ENCODE peak calls at places on chromosomes 2 and 18, in five cellular contexts. M is spleen, Y is HL-60, I is RWPE1, O is heart right ventricle. Q is an unnamed sample.

GRCh38 chr2:178479758-178480226 is 465 bp upstream of the PLEKHA3 start:
- DNase-seq in M (no peak), O (no peak), I (no peak), Y (no peak), Q (no peak)

GRCh38 chr18:37529296-37529695 is 36.3 kb downstream of the CELF4 start:
- DNase-seq in M (no peak), Y (no peak), O (no peak), I (no peak), Q (no peak)

GRCh38 chr2:55742996-55743395 is 49.4 kb upstream of the PNPT1 start:
- DNase-seq in O (no peak), M (no peak), I (no peak), Y (no peak), Q (no peak)

GRCh38 chr2:132252894-132253264 is 91.1 kb upstream of the ANKRD30BL start:
- DNase-seq in I (no peak), M (no peak), Y (no peak), O (no peak), Q (no peak)

GRCh38 chr2:140586379-140586778 is 1544.4 kb downstream of the LRP1B start:
- DNase-seq in O (no peak), M (no peak), Y (peak), I (peak), Q (peak)

GRCh38 chr2:217998926-217999633 is 3.7 kb downstream of the TNS1 start:
- DNase-seq in Y (no peak), I (no peak), O (no peak), M (no peak), Q (no peak)

GRCh38 chr18:50649821-50650220 is 89.9 kb downstream of the MAPK4 start:
- DNase-seq in O (peak), Y (no peak), M (no peak), I (no peak), Q (no peak)

GRCh38 chr18:74392323-74392722 is 64.8 kb downstream of the DIPK1C start:
- DNase-seq in I (no peak), O (no peak), M (no peak), Y (no peak), Q (no peak)

GRCh38 chr2:45237128-45237527 is 227.9 kb upstream of the SIX2 start:
- DNase-seq in O (no peak), M (no peak), Y (no peak), I (no peak), Q (no peak)

GRCh38 chr2:221133941-221134340 is 438.2 kb downstream of the EPHA4 start:
- DNase-seq in Y (no peak), I (peak), O (no peak), M (no peak), Q (no peak)

GRCh38 chr18:76983184-76983583 is 149.4 kb downstream of the MBP start:
- DNase-seq in M (peak), I (peak), Y (peak), O (peak), Q (peak)

GRCh38 chr2:74919827-74920226 is 38.6 kb upstream of the POLE4 start:
- DNase-seq in M (peak), I (peak), O (peak), Y (peak), Q (peak)

GRCh38 chr18:25067291-25068050 is 284.5 kb downstream of the ZNF521 start:
- DNase-seq in I (no peak), Y (no peak), M (no peak), O (no peak), Q (no peak)

GRCh38 chr2:16105664-16106281 is 165.4 kb downstream of the MYCN start:
- DNase-seq in I (no peak), O (no peak), Y (no peak), M (no peak), Q (no peak)

GRCh38 chr2:239276813-239277193 is 124.0 kb downstream of the HDAC4 start:
- DNase-seq in O (no peak), M (peak), Y (no peak), I (no peak), Q (no peak)

GRCh38 chr2:150228936-150229335 is 258.5 kb downstream of the RND3 start:
- DNase-seq in M (no peak), I (no peak), O (no peak), Y (no peak), Q (peak)

GRCh38 chr2:216131175-216131926 is 22.2 kb downstream of the XRCC5 start:
- DNase-seq in I (no peak), O (no peak), M (no peak), Y (peak), Q (no peak)

GRCh38 chr2:9260411-9261037 is 53.9 kb downstream of the ASAP2 start:
- DNase-seq in M (no peak), O (no peak), I (no peak), Y (no peak), Q (no peak)

GRCh38 chr2:54667726-54668650 is 55.5 kb upstream of the EML6 start:
- DNase-seq in Y (no peak), M (no peak), I (no peak), O (no peak), Q (no peak)

GRCh38 chr2:600542-601386 is 76.4 kb downstream of the TMEM18 start:
- DNase-seq in I (no peak), O (no peak), Y (no peak), M (peak), Q (no peak)

GRCh38 chr2:156333274-156333950 is 891 bp upstream of the NR4A2 start:
- DNase-seq in M (no peak), O (no peak), Y (peak), I (no peak), Q (peak)

GRCh38 chr2:66377832-66378231 is 57.1 kb upstream of the MEIS1 start:
- DNase-seq in Y (no peak), M (no peak), I (no peak), O (no peak), Q (no peak)

GRCh38 chr2:45944075-45944474 is 292.6 kb downstream of the PRKCE start:
- DNase-seq in I (no peak), O (no peak), Y (no peak), M (no peak), Q (peak)

GRCh38 chr2:18411571-18411970 is 148.9 kb downstream of the RDH14 start:
- DNase-seq in I (no peak), O (no peak), M (no peak), Y (no peak), Q (no peak)
- TF ChIP-seq CTCF in I (no peak), O (no peak), M (no peak), Y (no peak), Q (no peak)

GRCh38 chr2:30235008-30235655 is 3.8 kb downstream of the LBH start:
- DNase-seq in Y (no peak), O (no peak), I (no peak), M (peak), Q (no peak)
- TF ChIP-seq CTCF in Y (no peak), O (no peak), I (no peak), M (no peak), Q (no peak)

GRCh38 chr2:206561962-206562361 is 80.3 kb upstream of the FAM237A start:
- DNase-seq in I (no peak), O (no peak), Y (no peak), M (no peak), Q (no peak)

GRCh38 chr2:206555721-206556120 is 86.6 kb upstream of the FAM237A start:
- DNase-seq in O (no peak), I (no peak), M (no peak), Y (no peak), Q (peak)

GRCh38 chr2:206558492-206558891 is 83.8 kb upstream of the FAM237A start:
- DNase-seq in I (no peak), Y (no peak), O (no peak), M (no peak), Q (no peak)

GRCh38 chr2:206562375-206562774 is 79.9 kb upstream of the FAM237A start:
- DNase-seq in O (no peak), I (no peak), M (no peak), Y (no peak), Q (peak)

DNA sequence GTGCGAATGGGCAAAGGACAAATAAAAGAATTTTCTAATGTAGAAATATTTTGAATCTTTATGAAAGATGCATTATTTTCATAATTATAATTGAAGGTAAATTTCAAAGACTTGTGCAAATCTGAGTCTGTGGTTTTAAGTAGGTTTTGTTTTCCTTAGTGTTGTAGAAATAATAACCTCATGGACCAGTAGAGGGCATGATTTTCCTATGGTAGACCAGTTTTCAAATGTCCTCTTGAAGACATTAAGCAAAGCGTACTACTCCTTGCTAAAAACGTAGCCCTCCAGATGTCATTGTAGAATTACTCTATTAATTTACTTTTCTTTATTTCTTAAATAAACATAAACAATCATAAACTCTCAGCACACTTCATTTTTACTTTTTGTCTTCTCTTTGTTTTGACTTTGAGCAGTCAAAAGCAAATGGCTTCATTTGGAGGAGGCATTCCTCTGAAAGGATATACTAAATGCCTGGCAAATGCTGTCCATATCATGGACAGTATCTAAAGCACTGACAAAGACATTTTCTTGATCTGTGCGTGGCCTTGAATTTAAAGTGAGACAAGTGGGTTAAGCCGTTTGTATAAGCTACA is 85.8 kb upstream of the FAM237A start:
- DNase-seq in Y (no peak), O (no peak), I (peak), M (no peak), Q (peak)
- TF ChIP-seq CTCF in Y (peak), O (peak), I (peak), M (no peak), Q (peak)

GRCh38 chr2:173571021-173571821 is 216.5 kb downstream of the CDCA7 start:
- DNase-seq in M (no peak), I (no peak), Y (peak), O (no peak), Q (no peak)
- TF ChIP-seq CTCF in M (peak), I (no peak), Y (no peak), O (peak), Q (peak)

DNA sequence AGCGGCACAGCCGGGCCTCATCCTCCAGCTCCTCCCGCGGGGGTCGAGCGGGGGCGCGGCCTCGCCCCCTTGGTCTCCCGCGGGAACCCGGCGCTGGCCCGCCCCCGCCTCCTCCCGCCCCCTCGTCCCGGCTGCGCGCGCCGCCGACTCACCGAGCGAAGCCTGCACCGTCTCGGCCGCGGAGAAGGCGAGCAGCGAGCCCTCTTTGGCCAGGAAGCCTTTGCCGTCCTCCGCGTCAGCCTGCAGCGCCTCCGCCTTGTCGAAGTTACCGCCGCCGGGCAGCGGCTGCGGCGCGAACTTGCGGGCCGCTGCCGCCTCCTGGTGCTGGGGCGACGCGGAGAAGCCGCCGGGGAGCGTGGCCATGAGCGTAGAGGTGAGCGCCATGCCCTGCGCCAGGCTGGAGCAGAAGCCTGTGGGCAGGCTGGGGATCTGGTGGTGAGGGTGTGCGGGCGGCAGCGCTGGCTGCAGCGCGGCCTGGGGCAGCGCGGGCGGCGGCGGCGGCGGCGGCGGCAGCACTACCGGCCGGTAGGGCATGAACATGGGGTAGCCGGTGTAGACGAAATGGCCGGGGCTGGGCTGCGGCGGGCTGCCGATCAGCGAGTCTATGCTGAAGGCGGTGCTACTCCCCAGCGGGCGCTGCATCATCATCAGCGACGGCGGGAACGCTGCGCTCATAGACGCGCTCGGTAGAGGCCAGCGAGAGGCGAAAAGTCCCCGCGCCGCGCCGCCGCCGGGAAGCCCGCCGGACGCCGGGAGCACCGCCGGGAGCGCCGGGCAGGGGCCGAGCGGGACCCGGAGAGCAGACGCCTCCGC is 683 bp downstream of the GBX2 start:
- DNase-seq in O (no peak), Y (no peak), M (peak), I (no peak), Q (peak)
- TF ChIP-seq CTCF in O (peak), Y (no peak), M (no peak), I (peak), Q (peak)

DNA sequence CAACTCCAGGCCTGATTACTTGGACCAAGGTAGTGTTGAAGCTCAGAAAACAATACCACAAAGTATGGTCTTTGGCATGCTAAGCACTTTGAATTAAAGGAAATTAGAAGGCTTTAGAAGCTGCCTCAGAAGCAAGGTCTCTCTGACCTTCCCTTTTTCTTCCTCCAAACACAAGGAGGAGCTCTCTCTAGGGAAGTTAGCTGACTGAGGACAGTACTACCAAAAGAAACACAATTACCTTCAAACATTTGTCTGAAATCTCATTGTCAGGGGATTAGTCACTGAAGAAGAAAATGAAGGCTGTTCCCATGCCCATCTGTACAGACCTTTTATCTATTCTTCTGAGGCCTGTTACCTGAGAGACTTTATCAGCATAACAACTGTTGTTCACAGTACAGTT is 279.3 kb downstream of the CDH20 start:
- DNase-seq in M (no peak), I (no peak), Y (peak), O (no peak), Q (no peak)
- TF ChIP-seq CTCF in M (no peak), I (no peak), Y (no peak), O (peak), Q (peak)

GRCh38 chr18:11960743-11961380 is 20.4 kb upstream of the IMPA2 start:
- DNase-seq in O (no peak), I (no peak), M (no peak), Y (no peak), Q (no peak)

GRCh38 chr18:11962586-11962985 is 18.7 kb upstream of the IMPA2 start:
- DNase-seq in O (no peak), I (no peak), Y (no peak), M (no peak), Q (no peak)

DNA sequence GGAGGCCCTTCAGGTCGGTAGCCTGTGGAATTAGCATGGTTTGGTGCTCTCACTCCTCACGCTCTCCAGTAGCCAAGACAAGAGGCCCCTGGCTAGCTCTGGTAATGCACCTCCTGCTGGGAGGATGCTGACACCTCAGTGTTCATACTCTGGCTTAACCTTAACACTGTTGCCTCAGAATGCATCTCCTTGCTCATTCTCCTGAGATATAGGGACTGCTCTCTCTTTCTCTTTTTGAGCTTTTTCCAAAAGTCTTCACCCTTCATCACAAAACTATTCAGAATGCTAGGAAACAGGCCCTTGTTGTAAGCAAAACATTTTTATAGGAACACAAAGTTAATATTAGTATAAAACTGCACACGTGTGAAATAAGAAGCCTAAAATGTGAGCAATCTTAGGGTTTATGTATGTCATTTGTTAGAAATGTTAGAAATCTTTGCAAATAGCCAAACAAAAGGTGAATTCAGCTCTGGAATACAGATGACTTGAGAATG is 17.3 kb upstream of the IMPA2 start:
- DNase-seq in M (no peak), I (no peak), O (no peak), Y (no peak), Q (no peak)
- TF ChIP-seq CTCF in M (no peak), I (no peak), O (no peak), Y (peak), Q (peak)

DNA sequence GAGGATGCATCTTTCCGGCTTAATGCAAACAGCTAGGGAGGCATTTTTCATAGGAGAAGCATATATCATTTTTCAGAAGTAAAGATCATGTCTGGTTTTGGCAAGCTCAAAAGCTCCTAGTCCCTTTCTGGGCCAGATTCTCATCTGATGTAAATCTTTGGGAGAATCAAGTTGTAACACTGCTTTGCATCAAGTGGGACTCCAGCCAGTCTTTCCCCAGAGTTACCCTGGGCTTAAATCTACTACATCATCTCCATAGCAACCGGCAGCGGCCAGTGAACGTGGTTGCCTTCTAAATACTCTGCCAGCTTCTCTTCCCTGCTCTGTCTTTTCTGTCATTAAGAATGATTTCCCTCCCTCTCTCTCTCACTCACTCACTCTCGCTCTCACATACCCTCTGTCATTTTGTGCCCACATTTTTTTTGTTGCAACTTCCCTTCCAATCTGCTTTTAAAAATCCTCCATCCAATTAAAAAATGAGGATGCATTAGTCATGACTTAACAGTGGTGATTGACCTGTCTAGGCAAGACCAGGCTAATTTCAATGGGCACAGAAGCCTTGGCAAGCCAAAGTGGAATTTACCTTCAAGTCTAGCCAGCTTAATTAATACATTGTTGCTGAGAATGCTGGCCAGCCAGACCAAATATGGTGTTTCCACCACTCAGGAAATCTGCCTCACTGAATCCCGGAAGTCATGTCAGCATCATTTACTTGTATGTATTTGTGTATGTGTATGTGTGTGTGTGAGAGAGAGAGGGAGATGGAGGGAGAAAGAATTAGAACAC is 93.0 kb downstream of the NRP2 start:
- DNase-seq in M (no peak), I (peak), O (no peak), Y (no peak), Q (no peak)
- TF ChIP-seq CTCF in M (no peak), I (no peak), O (no peak), Y (no peak), Q (no peak)

GRCh38 chr2:231276986-231277385 is 78.6 kb downstream of the ARMC9 start:
- DNase-seq in Y (no peak), I (no peak), O (no peak), M (no peak), Q (no peak)

GRCh38 chr2:231272961-231273360 is 74.5 kb downstream of the ARMC9 start:
- DNase-seq in I (no peak), M (no peak), O (no peak), Y (no peak), Q (no peak)

GRCh38 chr2:231280861-231281260 is 82.4 kb downstream of the ARMC9 start:
- DNase-seq in O (no peak), I (no peak), M (no peak), Y (peak), Q (no peak)

GRCh38 chr2:231278868-231279267 is 80.4 kb downstream of the ARMC9 start:
- DNase-seq in Y (no peak), I (no peak), O (no peak), M (no peak), Q (no peak)

GRCh38 chr2:231277962-231278361 is 79.5 kb downstream of the ARMC9 start:
- DNase-seq in Y (no peak), O (no peak), M (no peak), I (no peak), Q (no peak)
- TF ChIP-seq CTCF in Y (no peak), O (no peak), M (no peak), I (no peak), Q (no peak)